ENCODE peak calls at places on chromosomes 12 and 14, in seven cellular contexts. O is lower lobe of right lung; S is left ventricle myocardium inferior; I is CD8-positive, alpha-beta T cell; J is CD4-positive, alpha-beta memory T cell; W is endothelial cell of umbilical vein; U is lung. N is an unnamed sample. For H3K4me1, the result is how much of the 10 kb centered on the place peaks cover.

GRCh38 chr14:100132903-100133510 is 26.4 kb downstream of the DEGS2 start:
- DNase-seq in W (no peak), I (no peak), S (no peak), J (no peak), U (no peak), O (no peak), N (no peak)

GRCh38 chr14:81534510-81535074 is 939 bp upstream of the SEL1L start:
- DNase-seq in O (no peak), S (no peak), U (no peak), W (no peak), J (no peak), I (no peak), N (no peak)

GRCh38 chr12:23536293-23536692 is 413.2 kb downstream of the SOX5 start:
- DNase-seq in U (no peak), W (no peak), O (no peak), S (no peak), J (no peak), I (no peak), N (no peak)

GRCh38 chr12:43381879-43382278 is 170.1 kb downstream of the ADAMTS20 start:
- DNase-seq in S (no peak), I (no peak), U (no peak), J (no peak), W (no peak), O (no peak), N (no peak)

GRCh38 chr14:68779761-68780323 is 13.0 kb downstream of the ZFP36L1 start:
- DNase-seq in U (no peak), I (peak), S (no peak), O (no peak), W (peak), J (peak), N (no peak)

GRCh38 chr12:65263777-65264176 is 14.7 kb upstream of the MSRB3 start:
- DNase-seq in W (no peak), U (no peak), O (no peak), S (no peak), J (no peak), I (no peak), N (no peak)

GRCh38 chr12:105239304-105239703 is 3.3 kb upstream of the APPL2 start:
- DNase-seq in S (no peak), J (no peak), O (no peak), W (no peak), I (no peak), U (no peak), N (no peak)

GRCh38 chr14:68977741-68978549 is 1.2 kb downstream of the ACTN1 start:
- DNase-seq in O (peak), U (peak), S (peak), J (peak), I (peak), W (peak), N (peak)

GRCh38 chr12:40209886-40210285 is 14.9 kb upstream of the LRRK2 start:
- DNase-seq in I (no peak), J (no peak), U (no peak), W (no peak), S (no peak), O (no peak), N (no peak)

GRCh38 chr12:123131291-123131831 is 19.5 kb downstream of the PITPNM2 start:
- DNase-seq in J (no peak), U (no peak), O (no peak), W (no peak), S (no peak), I (no peak), N (peak)

GRCh38 chr12:26277511-26278246 is 82.3 kb downstream of the SSPN start:
- DNase-seq in J (no peak), I (no peak), S (no peak), U (no peak), O (no peak), W (no peak), N (no peak)

GRCh38 chr12:2526371-2526770 is 268.4 kb upstream of the FKBP4 start:
- DNase-seq in O (no peak), J (no peak), I (no peak), U (no peak), W (no peak), S (no peak), N (no peak)

GRCh38 chr12:15757553-15758255 is 31.5 kb downstream of the EPS8 start:
- DNase-seq in J (no peak), U (no peak), O (no peak), I (no peak), W (no peak), S (no peak), N (no peak)

GRCh38 chr14:73188501-73188903 is 48.8 kb upstream of the PAPLN start:
- DNase-seq in U (no peak), S (no peak), J (no peak), O (no peak), W (no peak), I (no peak), N (no peak)

GRCh38 chr12:70241845-70242244 is 1.4 kb upstream of the CNOT2 start:
- DNase-seq in W (peak), U (no peak), I (no peak), J (no peak), O (no peak), S (no peak), N (no peak)

GRCh38 chr14:99728231-99728920 is 44.3 kb downstream of the CYP46A1 start:
- DNase-seq in W (no peak), J (no peak), U (no peak), S (peak), O (peak), I (peak), N (peak)

GRCh38 chr12:85445060-85445938 is 165.3 kb downstream of the ALX1 start:
- DNase-seq in J (no peak), U (no peak), W (no peak), S (no peak), O (no peak), I (no peak), N (no peak)

GRCh38 chr14:50403433-50403832 is 6.8 kb upstream of the CDKL1 start:
- DNase-seq in U (no peak), S (no peak), W (peak), J (no peak), O (no peak), I (no peak), N (no peak)

GRCh38 chr14:105865904-105866840 is 339.8 kb downstream of the TMEM121 start:
- DNase-seq in J (no peak), O (no peak), W (no peak), I (no peak), S (peak), U (no peak), N (no peak)

GRCh38 chr14:34649344-34649743 is 19.4 kb upstream of the SNX6 start:
- DNase-seq in W (peak), S (no peak), U (no peak), J (no peak), I (no peak), O (no peak), N (no peak)

GRCh38 chr12:116455540-116456306 is 103.5 kb upstream of the MAP1LC3B2 start:
- DNase-seq in O (no peak), I (no peak), U (peak), S (peak), W (peak), J (no peak), N (peak)

GRCh38 chr12:116454076-116454475 is 105.1 kb upstream of the MAP1LC3B2 start:
- DNase-seq in I (no peak), S (no peak), J (no peak), W (no peak), U (no peak), O (no peak), N (no peak)

GRCh38 chr12:116454950-116455447 is 104.2 kb upstream of the MAP1LC3B2 start:
- DNase-seq in U (no peak), S (no peak), I (no peak), O (no peak), W (peak), J (no peak), N (no peak)

GRCh38 chr12:116456683-116457082 is 102.5 kb upstream of the MAP1LC3B2 start:
- DNase-seq in W (no peak), I (no peak), U (no peak), S (peak), O (no peak), J (no peak), N (no peak)

DNA sequence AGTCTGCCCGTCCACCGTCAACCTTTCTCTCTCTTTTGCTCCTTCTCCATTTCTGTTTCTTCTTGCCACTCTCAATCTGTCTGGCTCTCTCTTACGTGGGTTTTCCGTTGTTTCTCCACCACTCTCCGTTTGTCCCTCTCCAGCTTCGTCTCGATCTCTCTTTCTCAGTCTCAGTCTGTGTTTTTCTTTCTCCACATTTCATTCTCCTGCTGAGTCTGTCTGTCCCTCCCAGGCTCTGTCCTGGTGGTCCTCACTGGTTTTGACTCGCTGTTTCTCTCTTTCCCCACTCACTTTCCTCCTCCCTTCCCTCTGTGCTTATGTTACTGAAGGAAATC is 102.9 kb upstream of the MAP1LC3B2 start:
- DNase-seq in J (no peak), O (no peak), I (no peak), U (no peak), W (no peak), S (no peak), N (no peak)
- H3K4me1 ChIP-seq in J (under half), O (under half), I (under half), U (under half), W (under half), S (under half), N (under half)

GRCh38 chr14:49194067-49194466 is 392.1 kb downstream of the RPS29 start:
- DNase-seq in O (peak), W (no peak), U (peak), S (no peak), I (no peak), J (no peak), N (no peak)

GRCh38 chr14:49196327-49196726 is 389.9 kb downstream of the RPS29 start:
- DNase-seq in J (no peak), I (no peak), W (no peak), O (no peak), S (no peak), U (no peak), N (no peak)

GRCh38 chr14:49187799-49188198 is 398.4 kb downstream of the RPS29 start:
- DNase-seq in U (no peak), S (no peak), I (no peak), W (no peak), O (no peak), J (peak), N (no peak)

GRCh38 chr14:49189381-49189780 is 396.8 kb downstream of the RPS29 start:
- DNase-seq in S (no peak), U (no peak), J (no peak), I (no peak), O (no peak), W (no peak), N (no peak)

DNA sequence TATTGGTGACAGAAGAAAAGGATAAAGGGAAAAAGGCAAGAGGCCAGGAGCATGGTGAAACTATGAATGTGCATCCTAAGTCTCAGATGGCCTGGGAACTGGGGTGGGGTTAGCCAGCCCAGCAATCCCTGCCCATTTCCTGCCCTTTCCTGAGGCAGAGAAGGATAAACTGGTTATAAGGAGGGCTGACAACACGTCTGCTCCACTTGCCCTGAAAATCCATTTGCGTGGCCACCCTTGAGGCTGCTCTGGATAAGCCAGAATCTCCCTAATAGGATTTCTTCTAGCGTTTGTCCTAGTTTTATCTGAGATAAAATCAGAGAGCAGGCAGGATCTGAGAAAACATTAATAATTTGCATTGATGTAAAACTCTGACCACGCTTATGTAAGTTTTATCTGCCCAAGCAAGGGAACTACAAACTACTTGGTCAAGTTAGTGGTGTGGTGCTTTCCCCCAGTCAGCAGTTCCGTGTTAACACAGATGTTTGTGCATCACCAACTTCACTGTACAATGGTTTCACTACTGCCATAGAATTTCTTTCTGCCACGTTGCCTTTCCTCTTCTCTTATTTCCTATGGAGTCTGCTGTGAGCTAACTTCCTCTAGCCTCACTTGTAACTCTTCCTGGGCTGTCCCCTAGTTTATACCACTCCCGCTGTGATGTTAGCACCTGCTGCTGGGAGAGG is 392.7 kb downstream of the RPS29 start:
- DNase-seq in I (no peak), W (no peak), U (no peak), S (no peak), O (no peak), J (no peak), N (no peak)
- H3K27ac ChIP-seq in I (no peak), W (no peak), U (no peak), S (no peak), O (no peak), J (no peak), N (no peak)

GRCh38 chr14:65211341-65211987 is 109.1 kb upstream of the MAX start:
- DNase-seq in U (no peak), O (no peak), W (peak), I (no peak), S (no peak), J (no peak), N (no peak)
- H3K4me1 ChIP-seq in U (under half), O (under half), W (under half), I (under half), S (under half), J (half or more), N (under half)

GRCh38 chr12:75491169-75491568 is 10.6 kb downstream of the GLIPR1 start:
- DNase-seq in S (no peak), U (no peak), W (no peak), J (no peak), O (no peak), I (no peak), N (no peak)
- H3K27ac ChIP-seq in S (no peak), U (no peak), W (no peak), J (no peak), O (no peak), I (no peak), N (no peak)

DNA sequence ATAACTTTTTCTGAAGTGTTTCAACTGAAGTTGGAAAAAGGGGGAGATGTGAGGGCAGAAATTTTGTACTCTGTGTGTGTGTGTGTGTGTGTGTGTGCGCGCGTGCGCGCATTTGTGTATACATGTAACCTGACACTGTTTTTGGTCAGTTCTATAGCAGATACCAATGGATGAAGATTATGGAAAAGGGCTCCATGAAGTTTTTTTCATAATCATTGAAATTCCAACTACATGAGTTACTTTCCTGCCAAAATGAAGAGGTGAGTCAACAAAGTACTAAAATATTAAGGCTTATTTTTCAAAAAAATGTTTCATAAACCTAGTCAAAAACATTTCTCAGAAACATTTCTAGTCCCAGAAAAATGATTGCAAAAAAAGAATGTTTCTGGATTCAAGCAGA is 25.7 kb upstream of the CERS5 start:
- DNase-seq in J (no peak), I (no peak), S (no peak), W (peak), U (no peak), O (no peak), N (no peak)
- H3K4me1 ChIP-seq in J (under half), I (under half), S (under half), W (under half), U (under half), O (under half), N (under half)